ENCODE peak calls at places on chromosomes 5 and 9, in eight cellular contexts. One of them, this sample, is unnamed.

GRCh38 chr5:143889986-143890385 is 78.0 kb downstream of the HMHB1 start:
- DNase-seq in SK-N-SH: no peak
- DNase-seq in transverse colon: no peak
- DNase-seq in H1: no peak
- DNase-seq in A549: no peak
- DNase-seq in stomach: no peak
- DNase-seq in HepG2: no peak
- DNase-seq in GM12878: no peak
- DNase-seq in this sample: no peak

GRCh38 chr9:110602281-110602680 is 22.7 kb upstream of the SVEP1 start:
- DNase-seq in SK-N-SH: no peak
- DNase-seq in transverse colon: no peak
- DNase-seq in H1: no peak
- DNase-seq in A549: no peak
- DNase-seq in stomach: no peak
- DNase-seq in HepG2: no peak
- DNase-seq in GM12878: no peak
- DNase-seq in this sample: no peak

GRCh38 chr9:113669523-113670115 is 206.1 kb downstream of the RGS3 start:
- DNase-seq in SK-N-SH: no peak
- DNase-seq in transverse colon: no peak
- DNase-seq in H1: no peak
- DNase-seq in A549: no peak
- DNase-seq in stomach: no peak
- DNase-seq in HepG2: no peak
- DNase-seq in GM12878: no peak
- DNase-seq in this sample: no peak

GRCh38 chr5:139752506-139753350 is 42.9 kb upstream of the PSD2 start:
- DNase-seq in SK-N-SH: peak
- DNase-seq in transverse colon: no peak
- DNase-seq in H1: no peak
- DNase-seq in A549: no peak
- DNase-seq in stomach: no peak
- DNase-seq in HepG2: no peak
- DNase-seq in GM12878: no peak
- DNase-seq in this sample: no peak

GRCh38 chr5:83199126-83199525 is 121.8 kb downstream of the XRCC4 start:
- DNase-seq in SK-N-SH: no peak
- DNase-seq in transverse colon: no peak
- DNase-seq in H1: no peak
- DNase-seq in A549: no peak
- DNase-seq in stomach: no peak
- DNase-seq in HepG2: no peak
- DNase-seq in GM12878: no peak
- DNase-seq in this sample: no peak

GRCh38 chr5:137560414-137560813 is 61.3 kb upstream of the SPOCK1 start:
- DNase-seq in SK-N-SH: no peak
- DNase-seq in transverse colon: no peak
- DNase-seq in H1: no peak
- DNase-seq in A549: no peak
- DNase-seq in stomach: no peak
- DNase-seq in HepG2: no peak
- DNase-seq in GM12878: no peak
- DNase-seq in this sample: no peak

GRCh38 chr9:129996161-129996849 is 46.7 kb downstream of the FNBP1 start:
- DNase-seq in SK-N-SH: no peak
- DNase-seq in transverse colon: no peak
- DNase-seq in H1: no peak
- DNase-seq in A549: no peak
- DNase-seq in stomach: no peak
- DNase-seq in HepG2: no peak
- DNase-seq in GM12878: no peak
- DNase-seq in this sample: no peak

GRCh38 chr5:76144892-76145291 is 61.7 kb downstream of the SV2C start:
- DNase-seq in SK-N-SH: no peak
- DNase-seq in transverse colon: no peak
- DNase-seq in H1: peak
- DNase-seq in A549: no peak
- DNase-seq in stomach: no peak
- DNase-seq in HepG2: no peak
- DNase-seq in GM12878: no peak
- DNase-seq in this sample: no peak

GRCh38 chr5:31408814-31409213 is 123.1 kb downstream of the DROSHA start:
- DNase-seq in SK-N-SH: no peak
- DNase-seq in transverse colon: no peak
- DNase-seq in H1: no peak
- DNase-seq in A549: no peak
- DNase-seq in stomach: no peak
- DNase-seq in HepG2: no peak
- DNase-seq in GM12878: no peak
- DNase-seq in this sample: no peak

GRCh38 chr5:171592741-171593140 is 173.3 kb downstream of the FGF18 start:
- DNase-seq in SK-N-SH: no peak
- DNase-seq in transverse colon: no peak
- DNase-seq in H1: no peak
- DNase-seq in A549: no peak
- DNase-seq in stomach: no peak
- DNase-seq in HepG2: no peak
- DNase-seq in GM12878: no peak
- DNase-seq in this sample: no peak

GRCh38 chr9:101229606-101230005 is 155.2 kb downstream of the BAAT start:
- DNase-seq in SK-N-SH: no peak
- DNase-seq in transverse colon: no peak
- DNase-seq in H1: no peak
- DNase-seq in A549: no peak
- DNase-seq in stomach: no peak
- DNase-seq in HepG2: no peak
- DNase-seq in GM12878: no peak
- DNase-seq in this sample: no peak

GRCh38 chr9:94802795-94803194 is 76.3 kb downstream of the AOPEP start:
- DNase-seq in SK-N-SH: no peak
- DNase-seq in transverse colon: no peak
- DNase-seq in H1: no peak
- DNase-seq in A549: no peak
- DNase-seq in stomach: no peak
- DNase-seq in HepG2: no peak
- DNase-seq in GM12878: peak
- DNase-seq in this sample: no peak

GRCh38 chr9:81626511-81626910 is 62.8 kb downstream of the TLE1 start:
- DNase-seq in SK-N-SH: no peak
- DNase-seq in transverse colon: no peak
- DNase-seq in H1: no peak
- DNase-seq in A549: no peak
- DNase-seq in stomach: no peak
- DNase-seq in HepG2: peak
- DNase-seq in GM12878: no peak
- DNase-seq in this sample: no peak

GRCh38 chr5:142109356-142110045 is 922 bp downstream of the NDFIP1 start:
- DNase-seq in SK-N-SH: no peak
- DNase-seq in transverse colon: peak
- DNase-seq in H1: no peak
- DNase-seq in A549: peak
- DNase-seq in stomach: no peak
- DNase-seq in HepG2: no peak
- DNase-seq in GM12878: no peak
- DNase-seq in this sample: peak

GRCh38 chr5:142106061-142106460 is 2.5 kb upstream of the NDFIP1 start:
- DNase-seq in SK-N-SH: no peak
- DNase-seq in transverse colon: peak
- DNase-seq in H1: no peak
- DNase-seq in A549: no peak
- DNase-seq in stomach: no peak
- DNase-seq in HepG2: no peak
- DNase-seq in GM12878: no peak
- DNase-seq in this sample: no peak

GRCh38 chr5:142110046-142110531 is 1.5 kb downstream of the NDFIP1 start:
- DNase-seq in SK-N-SH: peak
- DNase-seq in transverse colon: peak
- DNase-seq in H1: no peak
- DNase-seq in A549: peak
- DNase-seq in stomach: no peak
- DNase-seq in HepG2: peak
- DNase-seq in GM12878: peak
- DNase-seq in this sample: no peak

GRCh38 chr5:142108432-142109355 is at the start of gene NDFIP1:
- DNase-seq in SK-N-SH: peak
- DNase-seq in transverse colon: peak
- DNase-seq in H1: peak
- DNase-seq in A549: peak
- DNase-seq in stomach: peak
- DNase-seq in HepG2: peak
- DNase-seq in GM12878: no peak
- DNase-seq in this sample: peak

GRCh38 chr5:142107729-142108431 is 699 bp upstream of the NDFIP1 start:
- DNase-seq in SK-N-SH: no peak
- DNase-seq in transverse colon: no peak
- DNase-seq in H1: no peak
- DNase-seq in A549: no peak
- DNase-seq in stomach: no peak
- DNase-seq in HepG2: no peak
- DNase-seq in GM12878: no peak
- DNase-seq in this sample: no peak
- H3K27ac ChIP-seq in SK-N-SH: peak
- H3K27ac ChIP-seq in transverse colon: peak
- H3K27ac ChIP-seq in H1: peak
- H3K27ac ChIP-seq in A549: peak
- H3K27ac ChIP-seq in stomach: peak
- H3K27ac ChIP-seq in HepG2: no peak
- H3K27ac ChIP-seq in GM12878: no peak
- H3K27ac ChIP-seq in this sample: peak

GRCh38 chr9:96376926-96377874 is 6.3 kb downstream of the SLC35D2 start:
- DNase-seq in SK-N-SH: no peak
- DNase-seq in transverse colon: no peak
- DNase-seq in H1: no peak
- DNase-seq in A549: no peak
- DNase-seq in stomach: no peak
- DNase-seq in HepG2: peak
- DNase-seq in GM12878: no peak
- DNase-seq in this sample: peak
- TF ChIP-seq EP300 in SK-N-SH: peak
- TF ChIP-seq EP300 in transverse colon: no peak
- TF ChIP-seq EP300 in H1: no peak
- TF ChIP-seq EP300 in A549: no peak
- TF ChIP-seq EP300 in stomach: no peak
- TF ChIP-seq EP300 in HepG2: no peak
- TF ChIP-seq EP300 in GM12878: no peak
- TF ChIP-seq EP300 in this sample: no peak

DNA sequence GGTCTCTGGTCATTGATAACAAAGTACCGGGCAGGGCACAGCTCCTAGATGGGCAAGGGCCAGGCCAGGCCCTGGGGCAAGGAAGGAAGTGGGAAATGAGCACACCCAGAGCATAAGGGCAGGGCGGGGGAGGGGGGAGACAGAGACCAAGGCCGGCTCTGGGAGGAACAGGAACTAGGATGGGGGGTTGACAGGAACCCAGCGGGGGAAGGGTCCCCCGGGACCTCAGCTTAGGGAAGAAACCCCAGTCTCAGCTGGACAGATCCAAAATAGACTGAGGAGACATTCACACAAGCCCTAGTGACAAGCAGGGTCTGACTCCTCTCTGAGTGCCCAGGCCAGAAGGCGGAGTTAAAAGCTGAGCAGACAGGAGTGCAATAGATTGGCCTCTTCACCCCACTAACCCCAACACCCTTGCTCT is 731 bp downstream of the ATOSB start:
- DNase-seq in SK-N-SH: peak
- DNase-seq in transverse colon: peak
- DNase-seq in H1: no peak
- DNase-seq in A549: peak
- DNase-seq in stomach: peak
- DNase-seq in HepG2: no peak
- DNase-seq in GM12878: no peak
- DNase-seq in this sample: no peak
- H3K4me3 ChIP-seq in SK-N-SH: peak
- H3K4me3 ChIP-seq in transverse colon: peak
- H3K4me3 ChIP-seq in H1: peak
- H3K4me3 ChIP-seq in A549: peak
- H3K4me3 ChIP-seq in stomach: peak
- H3K4me3 ChIP-seq in HepG2: peak
- H3K4me3 ChIP-seq in GM12878: peak
- H3K4me3 ChIP-seq in this sample: peak

GRCh38 chr9:127126981-127127380 is 4.5 kb upstream of the ANGPTL2 start:
- DNase-seq in SK-N-SH: no peak
- DNase-seq in transverse colon: no peak
- DNase-seq in H1: no peak
- DNase-seq in A549: no peak
- DNase-seq in stomach: no peak
- DNase-seq in HepG2: no peak
- DNase-seq in GM12878: no peak
- DNase-seq in this sample: no peak
- H3K27ac ChIP-seq in SK-N-SH: no peak
- H3K27ac ChIP-seq in transverse colon: peak
- H3K27ac ChIP-seq in H1: no peak
- H3K27ac ChIP-seq in A549: no peak
- H3K27ac ChIP-seq in stomach: no peak
- H3K27ac ChIP-seq in HepG2: no peak
- H3K27ac ChIP-seq in GM12878: no peak
- H3K27ac ChIP-seq in this sample: no peak